ENCODE peak calls at places on chromosome 5, in nine cellular contexts. One of them, this sample, is unnamed. For H3K36me3 and H3K27me3, the result is how much of the 10 kb centered on the place peaks cover.

GRCh38 chr5:62717211-62717927 is 138.8 kb downstream of the LRRC70 start:
- DNase-seq in brain microvascular endothelial cell: no peak
- DNase-seq in GM23248: no peak
- DNase-seq in mesendoderm: peak
- DNase-seq in CD8-positive, alpha-beta T cell: no peak
- DNase-seq in IMR-90: no peak
- DNase-seq in left ventricle myocardium inferior: no peak
- DNase-seq in MM.1S: no peak
- DNase-seq in endodermal cell: peak
- DNase-seq in this sample: no peak

GRCh38 chr5:151427258-151427657 is 20.1 kb upstream of the SLC36A1 start:
- DNase-seq in brain microvascular endothelial cell: no peak
- DNase-seq in GM23248: no peak
- DNase-seq in mesendoderm: peak
- DNase-seq in CD8-positive, alpha-beta T cell: no peak
- DNase-seq in IMR-90: no peak
- DNase-seq in left ventricle myocardium inferior: no peak
- DNase-seq in MM.1S: peak
- DNase-seq in endodermal cell: no peak
- DNase-seq in this sample: no peak

GRCh38 chr5:176675676-176676360 is 28.5 kb downstream of the TSPAN17 start:
- DNase-seq in brain microvascular endothelial cell: peak
- DNase-seq in GM23248: peak
- DNase-seq in mesendoderm: peak
- DNase-seq in CD8-positive, alpha-beta T cell: no peak
- DNase-seq in IMR-90: no peak
- DNase-seq in left ventricle myocardium inferior: no peak
- DNase-seq in MM.1S: no peak
- DNase-seq in endodermal cell: peak
- DNase-seq in this sample: peak

GRCh38 chr5:106258591-106259125 is 1412.1 kb downstream of the EFNA5 start:
- DNase-seq in brain microvascular endothelial cell: peak
- DNase-seq in GM23248: peak
- DNase-seq in mesendoderm: peak
- DNase-seq in CD8-positive, alpha-beta T cell: no peak
- DNase-seq in IMR-90: peak
- DNase-seq in left ventricle myocardium inferior: no peak
- DNase-seq in MM.1S: no peak
- DNase-seq in endodermal cell: no peak
- DNase-seq in this sample: peak

GRCh38 chr5:148858106-148858505 is 31.7 kb downstream of the ADRB2 start:
- DNase-seq in brain microvascular endothelial cell: peak
- DNase-seq in GM23248: peak
- DNase-seq in mesendoderm: no peak
- DNase-seq in CD8-positive, alpha-beta T cell: no peak
- DNase-seq in IMR-90: no peak
- DNase-seq in left ventricle myocardium inferior: no peak
- DNase-seq in MM.1S: no peak
- DNase-seq in endodermal cell: no peak
- DNase-seq in this sample: no peak

GRCh38 chr5:126594676-126595485 is at the start of gene ALDH7A1:
- DNase-seq in brain microvascular endothelial cell: peak
- DNase-seq in GM23248: peak
- DNase-seq in mesendoderm: peak
- DNase-seq in CD8-positive, alpha-beta T cell: no peak
- DNase-seq in IMR-90: no peak
- DNase-seq in left ventricle myocardium inferior: peak
- DNase-seq in MM.1S: no peak
- DNase-seq in endodermal cell: peak
- DNase-seq in this sample: peak

GRCh38 chr5:43432486-43433365 is 20.5 kb upstream of the CCL28 start:
- DNase-seq in brain microvascular endothelial cell: peak
- DNase-seq in GM23248: peak
- DNase-seq in mesendoderm: peak
- DNase-seq in CD8-positive, alpha-beta T cell: no peak
- DNase-seq in IMR-90: peak
- DNase-seq in left ventricle myocardium inferior: peak
- DNase-seq in MM.1S: no peak
- DNase-seq in endodermal cell: peak
- DNase-seq in this sample: peak

GRCh38 chr5:66896207-66896606 is 300.0 kb downstream of the MAST4 start:
- DNase-seq in brain microvascular endothelial cell: peak
- DNase-seq in GM23248: peak
- DNase-seq in mesendoderm: no peak
- DNase-seq in CD8-positive, alpha-beta T cell: no peak
- DNase-seq in IMR-90: peak
- DNase-seq in left ventricle myocardium inferior: no peak
- DNase-seq in MM.1S: no peak
- DNase-seq in endodermal cell: no peak
- DNase-seq in this sample: no peak

GRCh38 chr5:76074487-76074886 is 8.7 kb upstream of the SV2C start:
- DNase-seq in brain microvascular endothelial cell: no peak
- DNase-seq in GM23248: no peak
- DNase-seq in mesendoderm: peak
- DNase-seq in CD8-positive, alpha-beta T cell: no peak
- DNase-seq in IMR-90: no peak
- DNase-seq in left ventricle myocardium inferior: no peak
- DNase-seq in MM.1S: peak
- DNase-seq in endodermal cell: peak
- DNase-seq in this sample: no peak

GRCh38 chr5:111859031-111859430 is 102.0 kb upstream of the NREP start:
- DNase-seq in brain microvascular endothelial cell: peak
- DNase-seq in GM23248: peak
- DNase-seq in mesendoderm: no peak
- DNase-seq in CD8-positive, alpha-beta T cell: no peak
- DNase-seq in IMR-90: peak
- DNase-seq in left ventricle myocardium inferior: no peak
- DNase-seq in MM.1S: no peak
- DNase-seq in endodermal cell: no peak
- DNase-seq in this sample: no peak

GRCh38 chr5:111857067-111857466 is 100.1 kb upstream of the NREP start:
- DNase-seq in brain microvascular endothelial cell: no peak
- DNase-seq in GM23248: no peak
- DNase-seq in mesendoderm: no peak
- DNase-seq in CD8-positive, alpha-beta T cell: no peak
- DNase-seq in IMR-90: no peak
- DNase-seq in left ventricle myocardium inferior: peak
- DNase-seq in MM.1S: no peak
- DNase-seq in endodermal cell: no peak
- DNase-seq in this sample: no peak

GRCh38 chr5:111857633-111858032 is 100.6 kb upstream of the NREP start:
- DNase-seq in brain microvascular endothelial cell: no peak
- DNase-seq in GM23248: peak
- DNase-seq in mesendoderm: no peak
- DNase-seq in CD8-positive, alpha-beta T cell: no peak
- DNase-seq in IMR-90: peak
- DNase-seq in left ventricle myocardium inferior: no peak
- DNase-seq in MM.1S: no peak
- DNase-seq in endodermal cell: no peak
- DNase-seq in this sample: no peak

GRCh38 chr5:111863801-111864200 is 106.8 kb upstream of the NREP start:
- DNase-seq in brain microvascular endothelial cell: no peak
- DNase-seq in GM23248: peak
- DNase-seq in mesendoderm: no peak
- DNase-seq in CD8-positive, alpha-beta T cell: no peak
- DNase-seq in IMR-90: peak
- DNase-seq in left ventricle myocardium inferior: no peak
- DNase-seq in MM.1S: no peak
- DNase-seq in endodermal cell: no peak
- DNase-seq in this sample: no peak

GRCh38 chr5:111859533-111860270 is 102.7 kb upstream of the NREP start:
- DNase-seq in brain microvascular endothelial cell: peak
- DNase-seq in GM23248: peak
- DNase-seq in mesendoderm: no peak
- DNase-seq in CD8-positive, alpha-beta T cell: no peak
- DNase-seq in IMR-90: peak
- DNase-seq in left ventricle myocardium inferior: no peak
- DNase-seq in MM.1S: no peak
- DNase-seq in endodermal cell: no peak
- DNase-seq in this sample: no peak
- H3K36me3 ChIP-seq in brain microvascular endothelial cell: under half
- H3K36me3 ChIP-seq in GM23248: under half
- H3K36me3 ChIP-seq in mesendoderm: under half
- H3K36me3 ChIP-seq in CD8-positive, alpha-beta T cell: under half
- H3K36me3 ChIP-seq in IMR-90: under half
- H3K36me3 ChIP-seq in left ventricle myocardium inferior: under half
- H3K36me3 ChIP-seq in MM.1S: under half
- H3K36me3 ChIP-seq in endodermal cell: under half
- H3K36me3 ChIP-seq in this sample: under half

GRCh38 chr5:5575461-5575860 is 153.0 kb downstream of the ICE1 start:
- DNase-seq in brain microvascular endothelial cell: no peak
- DNase-seq in GM23248: no peak
- DNase-seq in mesendoderm: no peak
- DNase-seq in CD8-positive, alpha-beta T cell: no peak
- DNase-seq in IMR-90: no peak
- DNase-seq in left ventricle myocardium inferior: no peak
- DNase-seq in MM.1S: no peak
- DNase-seq in endodermal cell: no peak
- DNase-seq in this sample: no peak

GRCh38 chr5:5572983-5573797 is 150.7 kb downstream of the ICE1 start:
- DNase-seq in brain microvascular endothelial cell: no peak
- DNase-seq in GM23248: no peak
- DNase-seq in mesendoderm: no peak
- DNase-seq in CD8-positive, alpha-beta T cell: no peak
- DNase-seq in IMR-90: no peak
- DNase-seq in left ventricle myocardium inferior: peak
- DNase-seq in MM.1S: no peak
- DNase-seq in endodermal cell: no peak
- DNase-seq in this sample: no peak

GRCh38 chr5:5570646-5571045 is 148.2 kb downstream of the ICE1 start:
- DNase-seq in brain microvascular endothelial cell: no peak
- DNase-seq in GM23248: no peak
- DNase-seq in mesendoderm: no peak
- DNase-seq in CD8-positive, alpha-beta T cell: no peak
- DNase-seq in IMR-90: no peak
- DNase-seq in left ventricle myocardium inferior: no peak
- DNase-seq in MM.1S: no peak
- DNase-seq in endodermal cell: no peak
- DNase-seq in this sample: no peak

GRCh38 chr5:5573798-5574380 is 151.4 kb downstream of the ICE1 start:
- DNase-seq in brain microvascular endothelial cell: no peak
- DNase-seq in GM23248: no peak
- DNase-seq in mesendoderm: no peak
- DNase-seq in CD8-positive, alpha-beta T cell: no peak
- DNase-seq in IMR-90: no peak
- DNase-seq in left ventricle myocardium inferior: no peak
- DNase-seq in MM.1S: no peak
- DNase-seq in endodermal cell: no peak
- DNase-seq in this sample: no peak

DNA sequence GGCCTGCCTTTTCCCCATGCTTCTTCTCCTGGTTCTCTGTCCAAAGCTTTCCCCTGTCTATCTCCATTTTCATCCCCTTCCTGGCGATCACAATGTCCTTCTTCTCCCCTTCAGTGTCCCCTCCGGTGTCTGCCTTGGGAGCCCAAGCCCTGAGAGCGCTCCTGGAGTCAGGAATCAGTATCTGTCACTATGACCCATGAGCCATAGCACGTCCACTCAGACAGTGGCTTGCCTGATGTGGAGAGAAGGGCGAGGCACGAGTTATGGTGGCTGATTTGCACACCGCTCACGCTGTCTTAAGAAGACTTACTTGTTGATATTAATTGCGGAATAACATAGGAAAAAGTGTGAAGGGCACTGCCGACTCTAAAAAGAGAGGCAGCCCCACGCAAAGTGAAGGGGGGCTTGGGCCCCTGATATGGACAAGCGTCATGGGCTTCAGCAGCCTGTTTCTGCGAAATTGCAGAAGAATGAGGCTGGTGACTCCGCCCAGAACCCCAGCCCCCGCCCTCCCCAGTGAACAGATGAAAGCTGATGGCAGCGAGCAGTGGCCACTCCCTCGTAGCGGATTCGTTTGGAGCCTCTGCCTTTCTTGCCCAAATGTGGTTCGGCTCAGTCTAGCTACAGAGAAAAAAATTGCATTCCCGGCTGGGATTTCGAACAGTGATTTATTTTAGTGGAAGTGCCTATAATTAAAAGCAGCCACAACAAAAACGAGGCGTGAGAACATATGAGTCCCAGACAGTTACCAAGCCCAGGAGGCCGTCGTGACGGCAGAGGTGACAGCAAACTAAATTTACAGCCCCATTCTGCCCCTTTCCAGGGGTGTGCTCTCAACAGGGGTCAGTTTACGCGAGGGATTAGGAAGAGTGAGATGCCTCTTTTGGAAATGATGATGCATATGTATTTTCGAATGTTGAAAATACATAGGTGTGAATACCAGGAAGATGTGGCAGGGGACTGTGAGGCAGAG is 149.8 kb downstream of the ICE1 start:
- DNase-seq in brain microvascular endothelial cell: no peak
- DNase-seq in GM23248: peak
- DNase-seq in mesendoderm: no peak
- DNase-seq in CD8-positive, alpha-beta T cell: no peak
- DNase-seq in IMR-90: no peak
- DNase-seq in left ventricle myocardium inferior: peak
- DNase-seq in MM.1S: no peak
- DNase-seq in endodermal cell: no peak
- DNase-seq in this sample: peak
- H3K4me3 ChIP-seq in brain microvascular endothelial cell: no peak
- H3K4me3 ChIP-seq in GM23248: no peak
- H3K4me3 ChIP-seq in mesendoderm: no peak
- H3K4me3 ChIP-seq in CD8-positive, alpha-beta T cell: no peak
- H3K4me3 ChIP-seq in IMR-90: no peak
- H3K4me3 ChIP-seq in left ventricle myocardium inferior: no peak
- H3K4me3 ChIP-seq in MM.1S: no peak
- H3K4me3 ChIP-seq in endodermal cell: no peak
- H3K4me3 ChIP-seq in this sample: no peak

DNA sequence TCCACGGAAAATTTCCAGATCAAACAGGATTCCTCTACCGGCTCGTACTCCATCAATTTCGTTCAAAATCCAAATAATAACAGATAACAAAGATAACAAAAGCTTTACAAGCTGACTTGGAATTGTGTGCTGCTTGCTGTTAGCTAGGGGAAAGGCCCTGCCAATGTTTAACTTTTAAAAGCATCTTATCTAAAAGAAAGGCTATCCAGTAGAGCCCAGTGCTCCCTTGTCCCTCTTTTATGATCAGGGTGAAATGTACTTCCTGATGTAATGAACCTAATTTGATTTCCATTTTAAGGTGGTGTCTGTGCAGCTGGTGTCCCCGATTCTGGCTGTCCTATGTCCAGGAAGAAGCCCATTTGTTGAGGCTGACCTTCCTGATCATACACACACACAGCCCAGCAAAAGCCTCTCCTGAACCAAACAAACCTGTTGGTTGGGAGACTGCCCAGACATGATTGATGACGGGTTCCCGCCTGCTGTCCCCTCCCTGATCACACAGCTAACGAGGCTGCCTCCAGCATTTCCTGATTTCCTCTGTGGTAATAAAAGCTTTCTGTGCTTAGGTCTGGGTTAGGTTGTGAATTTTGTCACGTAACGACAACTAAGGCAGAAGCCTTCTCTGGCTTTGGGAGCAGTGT is 54.2 kb downstream of the PWWP2A start:
- DNase-seq in brain microvascular endothelial cell: no peak
- DNase-seq in GM23248: no peak
- DNase-seq in mesendoderm: no peak
- DNase-seq in CD8-positive, alpha-beta T cell: no peak
- DNase-seq in IMR-90: no peak
- DNase-seq in left ventricle myocardium inferior: no peak
- DNase-seq in MM.1S: no peak
- DNase-seq in endodermal cell: peak
- DNase-seq in this sample: no peak
- H3K27me3 ChIP-seq in brain microvascular endothelial cell: under half
- H3K27me3 ChIP-seq in GM23248: under half
- H3K27me3 ChIP-seq in mesendoderm: under half
- H3K27me3 ChIP-seq in CD8-positive, alpha-beta T cell: under half
- H3K27me3 ChIP-seq in IMR-90: under half
- H3K27me3 ChIP-seq in left ventricle myocardium inferior: under half
- H3K27me3 ChIP-seq in MM.1S: under half
- H3K27me3 ChIP-seq in endodermal cell: under half
- H3K27me3 ChIP-seq in this sample: under half

GRCh38 chr5:116473706-116474105 is 100.9 kb downstream of the SEMA6A start:
- DNase-seq in brain microvascular endothelial cell: no peak
- DNase-seq in GM23248: no peak
- DNase-seq in mesendoderm: no peak
- DNase-seq in CD8-positive, alpha-beta T cell: no peak
- DNase-seq in IMR-90: no peak
- DNase-seq in left ventricle myocardium inferior: no peak
- DNase-seq in MM.1S: no peak
- DNase-seq in endodermal cell: no peak
- DNase-seq in this sample: no peak
- H3K36me3 ChIP-seq in brain microvascular endothelial cell: under half
- H3K36me3 ChIP-seq in GM23248: under half
- H3K36me3 ChIP-seq in mesendoderm: under half
- H3K36me3 ChIP-seq in CD8-positive, alpha-beta T cell: under half
- H3K36me3 ChIP-seq in IMR-90: under half
- H3K36me3 ChIP-seq in left ventricle myocardium inferior: half or more
- H3K36me3 ChIP-seq in MM.1S: under half
- H3K36me3 ChIP-seq in endodermal cell: under half
- H3K36me3 ChIP-seq in this sample: under half

This sample was measured in MG63.